ENCODE peak calls at places on chromosomes 6 and 20, in six cellular contexts. T, G, W, X, R and P are unnamed samples.

GRCh38 chr6:25366785-25367657 is 87.8 kb downstream of the CARMIL1 start:
- DNase-seq in T (no peak), G (no peak), W (no peak), R (no peak), X (no peak), P (no peak)

GRCh38 chr6:164303092-164304007 is 888.8 kb downstream of the QKI start:
- DNase-seq in X (no peak), T (no peak), R (no peak), G (no peak), W (no peak), P (no peak)

GRCh38 chr20:63037669-63038268 is 31.0 kb upstream of the BHLHE23 start:
- DNase-seq in T (no peak), X (no peak), G (no peak), W (no peak), R (no peak), P (no peak)

GRCh38 chr20:58044286-58044685 is 184.2 kb downstream of the ANKRD60 start:
- DNase-seq in G (no peak), T (no peak), W (no peak), X (no peak), R (no peak), P (no peak)

GRCh38 chr6:147022041-147022440 is 182.2 kb upstream of the STXBP5 start:
- DNase-seq in G (no peak), R (no peak), W (peak), T (no peak), X (no peak), P (peak)

GRCh38 chr6:118896339-118897136 is 2.6 kb downstream of the ASF1A start:
- DNase-seq in G (peak), T (no peak), W (peak), X (peak), R (no peak), P (peak)

GRCh38 chr20:8796088-8796665 is 272.7 kb upstream of the PLCB4 start:
- DNase-seq in G (no peak), R (no peak), X (no peak), W (no peak), T (no peak), P (no peak)

GRCh38 chr6:146598785-146599405 is at the start of gene ADGB:
- DNase-seq in G (peak), W (peak), R (no peak), T (peak), X (no peak), P (no peak)

GRCh38 chr6:137967689-137968467 is 100.8 kb downstream of the TNFAIP3 start:
- DNase-seq in T (no peak), X (no peak), W (no peak), G (no peak), R (no peak), P (no peak)

GRCh38 chr6:107046316-107046715 is 18.3 kb downstream of the MTRES1 start:
- DNase-seq in W (no peak), T (no peak), X (no peak), G (no peak), R (no peak), P (no peak)

GRCh38 chr20:19453781-19454310 is 241.4 kb downstream of the SLC24A3 start:
- DNase-seq in W (no peak), R (no peak), X (no peak), G (no peak), T (no peak), P (no peak)

GRCh38 chr20:48621256-48622078 is 206.3 kb downstream of the PREX1 start:
- DNase-seq in W (peak), T (peak), G (no peak), X (peak), R (no peak), P (peak)

GRCh38 chr6:135162678-135163439 is 18.2 kb upstream of the MYB start:
- DNase-seq in X (no peak), W (peak), R (no peak), G (peak), T (no peak), P (no peak)

GRCh38 chr6:38241200-38241599 is 398.5 kb downstream of the BTBD9 start:
- DNase-seq in X (no peak), G (no peak), W (no peak), R (no peak), T (no peak), P (peak)

GRCh38 chr20:43536041-43536816 is 22.6 kb upstream of the SGK2 start:
- DNase-seq in T (peak), R (no peak), W (no peak), X (no peak), G (no peak), P (no peak)

GRCh38 chr6:37583261-37583660 is 83.6 kb upstream of the CCDC167 start:
- DNase-seq in W (no peak), R (no peak), T (no peak), X (no peak), G (no peak), P (no peak)

GRCh38 chr20:36604952-36605308 is 649 bp upstream of the RAB5IF start:
- DNase-seq in T (peak), X (no peak), W (no peak), R (no peak), G (no peak), P (peak)

GRCh38 chr6:144351741-144352140 is 66.6 kb downstream of the UTRN start:
- DNase-seq in W (no peak), G (no peak), X (no peak), R (no peak), T (no peak), P (no peak)

GRCh38 chr6:159813781-159814180 is 13.7 kb downstream of the PNLDC1 start:
- DNase-seq in G (no peak), T (no peak), R (no peak), X (no peak), W (no peak), P (no peak)

GRCh38 chr6:150150458-150150820 is 7.6 kb downstream of the PPP1R14C start:
- DNase-seq in W (no peak), X (no peak), G (no peak), R (no peak), T (no peak), P (no peak)

GRCh38 chr6:37794825-37795224 is 24.7 kb upstream of the ZFAND3 start:
- DNase-seq in G (no peak), T (no peak), R (no peak), X (peak), W (peak), P (no peak)

GRCh38 chr6:133705731-133706130 is 183.2 kb upstream of the TCF21 start:
- DNase-seq in X (peak), R (no peak), G (no peak), T (no peak), W (no peak), P (no peak)

GRCh38 chr20:2692886-2693285 is 306 bp downstream of the EBF4 start:
- DNase-seq in X (no peak), R (no peak), W (no peak), G (peak), T (no peak), P (no peak)

GRCh38 chr20:8812818-8813217 is 256.1 kb upstream of the PLCB4 start:
- DNase-seq in R (no peak), X (no peak), G (no peak), W (no peak), T (no peak), P (no peak)

GRCh38 chr20:19785886-19786285 is 27.8 kb downstream of the RIN2 start:
- DNase-seq in X (no peak), G (no peak), R (no peak), W (peak), T (no peak), P (no peak)

GRCh38 chr20:19602660-19603389 is 155.2 kb upstream of the RIN2 start:
- DNase-seq in G (no peak), W (no peak), R (no peak), X (no peak), T (no peak), P (no peak)

GRCh38 chr6:10555625-10556309 is 34.6 kb downstream of the GCNT2 start:
- DNase-seq in X (no peak), G (peak), R (peak), W (no peak), T (no peak), P (no peak)

GRCh38 chr6:83343121-83343520 is 87.7 kb downstream of the ME1 start:
- DNase-seq in W (no peak), R (no peak), T (no peak), G (no peak), X (no peak), P (no peak)

GRCh38 chr6:104796031-104796785 is 63.5 kb downstream of the HACE1 start:
- DNase-seq in W (no peak), T (no peak), G (no peak), X (no peak), R (no peak), P (no peak)

GRCh38 chr20:14334306-14334930 is 3.0 kb downstream of the FLRT3 start:
- DNase-seq in R (no peak), T (no peak), G (peak), X (peak), W (peak), P (no peak)

GRCh38 chr6:146277142-146277541 is 248.3 kb downstream of the GRM1 start:
- DNase-seq in W (no peak), G (no peak), R (no peak), T (no peak), X (no peak), P (no peak)

GRCh38 chr20:61803903-61804804 is 261.5 kb downstream of the TAF4 start:
- DNase-seq in X (no peak), G (no peak), R (no peak), W (no peak), T (peak), P (no peak)

GRCh38 chr6:158955265-158955664 is 44.7 kb downstream of the RSPH3 start:
- DNase-seq in X (no peak), G (no peak), R (no peak), W (no peak), T (no peak), P (no peak)

GRCh38 chr6:17869010-17869752 is 118.3 kb downstream of the KIF13A start:
- DNase-seq in G (no peak), X (peak), W (no peak), T (no peak), R (no peak), P (peak)

GRCh38 chr6:105755885-105756284 is 330.3 kb upstream of the PRDM1 start:
- DNase-seq in W (no peak), R (no peak), T (no peak), X (no peak), G (no peak), P (no peak)

GRCh38 chr20:63026582-63027424 is 20.0 kb upstream of the BHLHE23 start:
- DNase-seq in W (no peak), R (no peak), G (no peak), X (no peak), T (peak), P (no peak)

GRCh38 chr6:33639559-33639958 is 18.4 kb downstream of the ITPR3 start:
- DNase-seq in W (no peak), T (no peak), G (no peak), X (no peak), R (no peak), P (no peak)

GRCh38 chr6:103507052-103507451 is 1352.7 kb downstream of the HACE1 start:
- DNase-seq in G (no peak), T (no peak), R (no peak), W (no peak), X (no peak), P (no peak)

GRCh38 chr6:136253734-136254133 is 3.6 kb upstream of the MTFR2 start:
- DNase-seq in R (no peak), G (no peak), W (no peak), X (no peak), T (no peak), P (no peak)